ENCODE peak calls at places on chromosomes 13 and 19, in six cellular contexts. Q, E, N, O, J and I are unnamed samples.

GRCh38 chr19:41431426-41432386 is 4.5 kb upstream of the B3GNT8 start:
- DNase-seq in N (no peak), O (peak), E (peak), Q (peak), J (no peak), I (no peak)

GRCh38 chr19:33374406-33374703 is 846 bp downstream of the CEBPG start:
- DNase-seq in O (no peak), J (no peak), N (no peak), E (no peak), Q (no peak), I (no peak)

GRCh38 chr13:26499209-26499601 is 58.3 kb upstream of the WASF3 start:
- DNase-seq in J (no peak), E (no peak), O (no peak), N (no peak), Q (no peak), I (no peak)

GRCh38 chr13:73717632-73718031 is 416.6 kb downstream of the KLF12 start:
- DNase-seq in E (no peak), J (no peak), N (no peak), Q (peak), O (no peak), I (no peak)

GRCh38 chr13:46168341-46168740 is 13.6 kb downstream of the LCP1 start:
- DNase-seq in Q (peak), N (no peak), E (no peak), J (no peak), O (no peak), I (no peak)

GRCh38 chr19:16601378-16602052 is 26.5 kb downstream of the MED26 start:
- DNase-seq in Q (no peak), N (no peak), E (no peak), O (no peak), J (no peak), I (no peak)

GRCh38 chr19:18742324-18742723 is 48.8 kb downstream of the COMP start:
- DNase-seq in N (no peak), J (no peak), O (no peak), Q (no peak), E (no peak), I (no peak)

GRCh38 chr19:1239796-1240737 is 1.5 kb upstream of the ATP5F1D start:
- DNase-seq in Q (peak), J (peak), O (peak), E (peak), N (peak), I (peak)

GRCh38 chr19:16416996-16417395 is 54.8 kb downstream of the EPS15L1 start:
- DNase-seq in E (no peak), N (no peak), O (no peak), J (no peak), Q (no peak), I (no peak)

GRCh38 chr13:40433577-40433976 is 232.9 kb downstream of the FOXO1 start:
- DNase-seq in J (no peak), E (no peak), N (no peak), O (no peak), Q (no peak), I (no peak)

GRCh38 chr13:73521291-73521626 is 462.5 kb downstream of the KLF5 start:
- DNase-seq in J (no peak), Q (no peak), O (no peak), N (no peak), E (no peak), I (no peak)

GRCh38 chr13:76210262-76210661 is 574.1 kb downstream of the LMO7 start:
- DNase-seq in Q (no peak), E (no peak), O (no peak), J (no peak), N (no peak), I (no peak)

GRCh38 chr19:28429356-28429755 is 783.6 kb downstream of the UQCRFS1 start:
- DNase-seq in Q (no peak), E (no peak), O (no peak), N (no peak), J (no peak), I (no peak)

GRCh38 chr19:31913103-31913710 is 432.2 kb upstream of the ZNF507 start:
- DNase-seq in E (no peak), Q (no peak), N (no peak), J (no peak), O (peak), I (no peak)